ENCODE peak calls at places on chromosomes 3 and 15, in six cellular contexts. E is IMR-90, I is H9, H is mesendoderm, Q is neuronal stem cell, D is H1. J is an unnamed sample.

GRCh38 chr3:194659778-194660177 is 12.2 kb downstream of the LSG1 start:
- DNase-seq in Q (no peak), D (no peak), E (no peak), H (no peak), I (no peak), J (no peak)

GRCh38 chr15:48102167-48102566 is 18.6 kb upstream of the SLC24A5 start:
- DNase-seq in I (no peak), D (no peak), H (no peak), E (peak), Q (no peak), J (no peak)

GRCh38 chr15:72737723-72738122 is 45.8 kb downstream of the ADPGK start:
- DNase-seq in H (no peak), I (no peak), E (no peak), D (no peak), Q (no peak), J (peak)

GRCh38 chr3:87727783-87728182 is 331.0 kb downstream of the CGGBP1 start:
- DNase-seq in E (no peak), H (peak), D (no peak), I (peak), Q (no peak), J (no peak)

GRCh38 chr15:52511084-52511483 is 17.6 kb downstream of the MYO5A start:
- DNase-seq in E (no peak), D (no peak), H (no peak), Q (no peak), I (no peak), J (no peak)

GRCh38 chr3:99951701-99952100 is 134.0 kb downstream of the CMSS1 start:
- DNase-seq in I (no peak), D (no peak), Q (no peak), E (peak), H (no peak), J (no peak)

GRCh38 chr3:29141197-29141911 is 139.5 kb upstream of the RBMS3 start:
- DNase-seq in I (no peak), E (peak), H (peak), Q (no peak), D (no peak), J (peak)

GRCh38 chr15:33032053-33032452 is 162.5 kb downstream of the FMN1 start:
- DNase-seq in D (no peak), H (no peak), I (no peak), Q (no peak), E (peak), J (no peak)

GRCh38 chr3:189909573-189909972 is 211.1 kb downstream of the P3H2 start:
- DNase-seq in E (no peak), Q (no peak), I (no peak), H (no peak), D (no peak), J (peak)

GRCh38 chr3:117243657-117244056 is 534.1 kb downstream of the TUSC7 start:
- DNase-seq in I (no peak), D (no peak), Q (no peak), E (no peak), H (no peak), J (no peak)

GRCh38 chr3:126339466-126339865 is 17.7 kb downstream of the KLF15 start:
- DNase-seq in Q (no peak), E (no peak), I (no peak), D (no peak), H (no peak), J (no peak)

GRCh38 chr3:8769088-8769822 is at the start of gene OXTR:
- DNase-seq in D (peak), E (peak), I (peak), H (peak), Q (peak), J (peak)

GRCh38 chr3:96877510-96877909 is 63.1 kb downstream of the EPHA6 start:
- DNase-seq in Q (no peak), I (no peak), D (no peak), E (no peak), H (no peak), J (no peak)

GRCh38 chr3:31878231-31878838 is 102.7 kb downstream of the OSBPL10 start:
- DNase-seq in H (no peak), E (peak), Q (no peak), I (no peak), D (no peak), J (no peak)

GRCh38 chr3:186705882-186706780 is 11.0 kb upstream of the KNG1 start:
- DNase-seq in I (no peak), E (no peak), Q (no peak), D (no peak), H (no peak), J (no peak)

GRCh38 chr3:43620953-43621405 is 832 bp downstream of the ANO10 start:
- DNase-seq in D (no peak), H (peak), Q (no peak), I (no peak), E (peak), J (peak)

GRCh38 chr3:141960731-141961130 is 84.3 kb downstream of the ATP1B3 start:
- DNase-seq in D (no peak), Q (peak), H (peak), E (peak), I (no peak), J (no peak)

GRCh38 chr15:57158997-57159668 is 217.2 kb upstream of the CGNL1 start:
- DNase-seq in Q (no peak), D (no peak), H (no peak), E (no peak), I (no peak), J (no peak)

GRCh38 chr15:35751421-35752133 is 205.6 kb upstream of the DPH6 start:
- DNase-seq in E (peak), H (peak), I (peak), Q (peak), D (peak), J (peak)

GRCh38 chr3:170357920-170358854 is 672 bp downstream of the SKIL start:
- DNase-seq in Q (peak), E (peak), D (no peak), H (peak), I (peak), J (peak)

GRCh38 chr3:46361408-46362283 is 7.7 kb downstream of the CCR2 start:
- DNase-seq in Q (no peak), E (no peak), I (no peak), D (no peak), H (no peak), J (peak)

GRCh38 chr15:89630974-89631901 is 24.0 kb downstream of the KIF7 start:
- DNase-seq in E (no peak), I (no peak), H (peak), D (no peak), Q (no peak), J (no peak)

GRCh38 chr3:160695003-160695402 is 18.0 kb downstream of the ARL14 start:
- DNase-seq in Q (no peak), H (no peak), E (no peak), D (no peak), I (no peak), J (peak)

GRCh38 chr3:46558184-46559029 is 7.7 kb downstream of the LRRC2 start:
- DNase-seq in Q (no peak), H (peak), E (peak), D (no peak), I (peak), J (peak)

GRCh38 chr3:186993940-186994670 is 63.8 kb downstream of the ST6GAL1 start:
- DNase-seq in H (no peak), E (peak), Q (no peak), D (no peak), I (no peak), J (no peak)

GRCh38 chr3:188185717-188186236 is 31.8 kb downstream of the LPP start:
- DNase-seq in H (peak), Q (no peak), D (no peak), I (no peak), E (no peak), J (peak)

GRCh38 chr3:40445062-40445461 is 12.1 kb upstream of the RPL14 start:
- DNase-seq in Q (no peak), I (no peak), E (no peak), H (no peak), D (no peak), J (no peak)

DNA sequence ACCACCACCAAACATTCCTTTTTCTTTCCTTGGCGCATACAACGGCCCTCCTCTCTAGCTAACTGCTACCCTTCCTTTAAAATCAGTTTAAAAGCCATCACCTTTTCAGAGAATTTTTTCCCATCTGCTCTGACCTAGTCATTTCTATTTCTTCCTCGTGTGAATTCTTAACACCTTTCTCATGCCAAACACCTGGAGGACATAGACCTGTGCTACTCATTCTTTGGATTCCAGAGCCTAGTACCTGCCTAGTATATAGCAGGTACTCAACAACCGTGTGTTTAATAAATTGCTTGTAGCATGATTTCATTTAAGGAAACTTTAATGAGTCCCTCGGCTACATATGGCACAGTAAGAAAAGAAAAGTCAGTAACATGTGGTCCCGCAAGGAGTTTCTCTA is 2.0 kb upstream of the TPM1 start:
- DNase-seq in E (no peak), H (peak), D (no peak), I (no peak), Q (no peak), J (peak)
- H2AK5ac ChIP-seq in E (peak), H (no peak), D (no peak), I (no peak), Q (no peak), J (no peak)

DNA sequence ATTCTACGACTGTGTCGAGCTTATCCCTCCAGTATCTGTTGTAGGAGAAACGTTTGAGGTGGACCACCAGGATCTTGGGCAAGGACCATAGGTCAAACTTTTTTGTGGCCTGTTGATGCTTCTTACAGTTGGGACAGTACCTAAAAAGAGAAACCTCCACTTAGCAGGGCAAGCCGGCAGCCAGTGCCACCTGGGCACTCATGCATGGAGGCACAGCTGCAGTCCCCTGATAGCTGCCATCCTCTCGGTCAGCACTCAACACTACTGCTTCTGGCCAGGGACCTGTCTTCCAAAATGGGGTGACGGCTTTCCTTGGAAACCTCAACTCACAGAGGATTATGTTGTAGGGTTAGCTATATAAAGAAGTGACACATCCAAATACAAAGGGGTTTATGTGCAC is 7.0 kb upstream of the C3orf62 start:
- DNase-seq in D (no peak), Q (no peak), I (no peak), H (no peak), E (no peak), J (no peak)
- H3K18ac ChIP-seq in D (no peak), Q (no peak), I (no peak), H (no peak), E (no peak), J (no peak)

GRCh38 chr15:31129769-31130303 is 28.3 kb upstream of the TRPM1 start:
- DNase-seq in D (no peak), I (no peak), E (no peak), H (no peak), Q (no peak), J (no peak)
- H2AK5ac ChIP-seq in D (no peak), I (no peak), E (no peak), H (no peak), Q (no peak), J (no peak)

DNA sequence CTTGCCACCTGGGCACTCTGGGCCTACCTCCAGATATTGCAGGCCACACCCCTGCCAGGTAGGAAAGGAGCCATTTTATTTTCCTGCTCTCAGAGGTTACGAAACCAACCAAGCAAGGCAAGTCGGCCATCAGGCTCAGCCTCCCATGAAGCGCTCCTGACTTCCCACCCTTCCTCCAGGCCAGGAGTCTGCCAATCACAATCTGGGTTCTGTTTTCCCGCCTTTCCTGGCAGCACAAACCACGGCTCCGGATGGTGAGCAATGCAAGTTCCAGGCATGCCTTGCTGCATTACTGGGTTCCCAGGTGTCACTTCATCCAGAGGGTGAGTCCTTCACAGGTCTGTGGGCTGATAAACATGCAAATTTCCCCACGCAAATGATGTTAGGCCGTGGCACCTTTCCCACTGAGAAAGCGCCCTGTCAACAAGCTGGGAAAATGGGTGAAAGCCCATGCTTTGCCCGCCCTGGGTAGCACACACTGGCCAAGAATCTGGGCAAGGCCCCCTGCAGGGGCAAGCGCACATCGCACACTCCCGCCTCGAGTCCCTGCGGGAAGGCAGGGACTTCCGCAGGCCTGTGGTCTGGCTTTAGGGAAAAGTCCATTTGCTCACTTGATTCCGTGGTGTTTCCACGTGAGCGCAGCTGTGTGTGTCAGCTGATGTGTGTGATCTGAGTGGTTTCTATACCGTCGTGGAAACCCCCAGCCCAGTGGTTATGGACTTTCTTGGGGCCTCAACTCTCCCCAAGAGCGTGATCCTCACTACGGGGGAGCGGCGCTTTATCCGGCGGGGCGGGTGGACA is 61.6 kb upstream of the RYK start:
- DNase-seq in I (peak), H (peak), Q (no peak), E (no peak), D (no peak), J (peak)
- H3K18ac ChIP-seq in I (no peak), H (peak), Q (peak), E (peak), D (peak), J (peak)

DNA sequence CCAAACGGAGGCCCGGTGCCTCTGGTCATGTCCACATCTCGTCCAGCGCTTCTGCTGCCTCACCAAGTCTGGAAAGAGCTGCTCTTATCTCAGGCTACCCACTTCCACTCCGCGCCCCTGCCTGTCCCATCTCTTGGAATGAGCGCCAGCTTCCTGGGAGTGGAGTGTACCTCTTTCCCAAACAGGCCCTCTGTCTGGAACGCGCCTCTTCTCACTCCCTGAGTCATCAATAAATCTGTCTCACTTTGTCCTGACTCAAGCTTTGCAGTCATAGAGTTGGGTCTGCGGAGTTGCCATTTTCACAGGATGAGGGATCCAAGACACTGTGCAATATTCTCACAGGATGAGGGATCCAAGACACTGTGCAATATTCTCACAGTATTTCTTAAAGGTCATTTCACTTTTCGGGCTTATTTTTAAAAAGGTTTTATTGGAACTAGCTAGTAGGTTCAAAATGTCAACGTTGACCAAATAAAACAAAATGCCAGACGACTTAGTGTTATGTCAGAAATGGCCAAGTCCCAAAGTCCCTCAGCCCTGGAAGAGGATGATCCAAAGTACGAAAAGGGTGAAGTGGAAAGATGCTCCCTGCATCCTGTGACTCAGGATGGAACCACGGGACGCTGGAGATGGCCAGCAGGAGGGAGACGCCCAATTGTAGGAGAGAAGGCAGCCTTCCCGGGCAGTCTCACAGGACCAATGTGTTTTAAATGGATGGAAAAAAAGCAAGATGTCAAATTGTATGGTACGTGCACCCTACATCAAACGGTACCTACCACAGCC is 81.1 kb downstream of the CHSY1 start:
- DNase-seq in I (no peak), E (peak), D (no peak), H (no peak), Q (no peak), J (no peak)
- H2AK5ac ChIP-seq in I (no peak), E (peak), D (no peak), H (no peak), Q (no peak), J (no peak)

DNA sequence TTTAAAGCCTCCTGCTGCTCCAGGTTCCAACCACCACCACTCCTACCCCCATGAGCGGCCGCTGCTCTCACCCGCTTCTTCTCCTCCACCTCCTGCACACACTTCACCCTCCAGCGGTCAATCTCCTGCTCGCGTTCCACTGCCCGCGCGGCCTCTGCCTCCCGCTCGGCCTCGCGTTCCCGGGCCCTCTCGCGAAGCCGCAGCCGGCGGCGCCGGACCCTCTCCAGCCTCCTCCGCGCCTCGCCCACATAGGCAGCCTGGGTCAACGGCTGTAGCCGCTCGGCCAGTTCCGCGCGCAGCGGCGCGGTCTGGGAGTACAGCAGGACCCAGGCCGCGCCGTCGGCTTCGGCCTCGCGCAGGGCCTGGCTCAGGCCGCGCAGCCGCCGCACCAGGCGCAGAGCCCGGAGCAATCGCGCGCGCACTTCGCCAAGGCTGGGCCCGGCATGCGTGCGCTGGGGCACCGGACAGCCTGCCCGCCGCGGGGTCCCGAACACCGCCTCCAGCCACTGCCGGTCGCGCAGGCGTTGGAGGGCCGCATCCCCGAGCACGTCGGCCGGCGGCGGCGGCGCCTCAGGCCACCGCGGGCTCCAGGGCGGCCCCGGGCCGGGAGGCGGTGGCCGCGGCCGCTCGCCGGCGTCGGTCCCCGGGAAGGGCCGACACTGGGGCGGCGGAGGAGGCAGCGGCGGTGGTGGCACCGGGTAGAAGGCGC is 613 bp downstream of the PDCD7 start:
- DNase-seq in I (peak), D (no peak), H (peak), Q (peak), E (peak), J (peak)
- H3K18ac ChIP-seq in I (no peak), D (no peak), H (peak), Q (peak), E (no peak), J (peak)

GRCh38 chr3:24687646-24688045 is 193.0 kb upstream of the THRB start:
- DNase-seq in I (no peak), E (no peak), H (no peak), Q (no peak), D (no peak), J (no peak)
- H2AK5ac ChIP-seq in I (no peak), E (no peak), H (no peak), Q (no peak), D (no peak), J (no peak)

DNA sequence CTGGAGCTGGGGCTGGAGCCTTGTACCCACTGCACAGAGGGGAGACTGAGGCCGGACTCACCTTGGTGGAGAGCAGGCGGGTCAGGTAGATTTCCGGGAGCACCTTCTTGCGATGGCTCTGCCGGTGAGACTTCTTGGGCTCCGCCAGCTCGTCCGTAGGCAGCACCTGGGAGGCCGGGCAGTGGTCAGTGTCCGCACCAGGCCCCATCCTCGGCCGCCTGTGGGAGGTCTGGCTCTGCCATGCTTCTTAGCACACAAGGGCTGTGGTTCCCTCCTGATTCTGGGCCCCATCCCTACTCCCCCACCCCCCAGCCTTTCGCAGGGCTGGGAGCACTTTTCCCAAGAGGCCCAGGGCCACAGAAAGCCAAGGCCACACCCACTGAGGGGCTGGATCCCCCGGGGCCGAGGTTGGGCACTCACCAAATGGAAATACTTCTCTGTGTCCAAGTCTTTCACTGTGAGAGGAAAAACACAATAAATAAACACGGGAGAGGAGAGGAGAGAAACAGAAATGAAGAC is 17.4 kb downstream of the H1-8 start:
- DNase-seq in Q (no peak), E (peak), I (no peak), H (no peak), D (no peak), J (no peak)
- H3K18ac ChIP-seq in Q (peak), E (peak), I (no peak), H (no peak), D (no peak), J (no peak)

GRCh38 chr3:14430706-14431470 is 28.5 kb downstream of the SLC6A6 start:
- DNase-seq in H (no peak), E (no peak), D (no peak), Q (no peak), I (no peak), J (no peak)
- H2AK5ac ChIP-seq in H (no peak), E (peak), D (no peak), Q (peak), I (no peak), J (peak)

GRCh38 chr3:177338697-177339219 is 141.5 kb upstream of the TBL1XR1 start:
- DNase-seq in I (no peak), H (peak), Q (no peak), E (peak), D (no peak), J (no peak)
- H3K18ac ChIP-seq in I (no peak), H (no peak), Q (no peak), E (peak), D (no peak), J (no peak)

J was measured in trophoblast cell.